ENCODE peak calls at places on chromosome 22, in four cellular contexts. One of them, this sample, is unnamed. For H3K79me2, the result is how much of the 10 kb centered on the place peaks cover.

GRCh38 chr22:23684561-23685031 is 6.2 kb upstream of the RGL4 start:
- DNase-seq in mesendoderm: no peak
- DNase-seq in H1: no peak
- DNase-seq in H9: no peak
- DNase-seq in this sample: no peak

GRCh38 chr22:46574993-46575914 is 37.8 kb upstream of the CELSR1 start:
- DNase-seq in mesendoderm: peak
- DNase-seq in H1: no peak
- DNase-seq in H9: peak
- DNase-seq in this sample: peak

GRCh38 chr22:30382340-30382739 is 4.9 kb downstream of the RNF215 start:
- DNase-seq in mesendoderm: no peak
- DNase-seq in H1: no peak
- DNase-seq in H9: no peak
- DNase-seq in this sample: no peak

GRCh38 chr22:31496735-31497146 is 405 bp downstream of the SFI1 start:
- DNase-seq in mesendoderm: no peak
- DNase-seq in H1: no peak
- DNase-seq in H9: no peak
- DNase-seq in this sample: peak

GRCh38 chr22:29917052-29917902 is 34.3 kb downstream of the MTMR3 start:
- DNase-seq in mesendoderm: no peak
- DNase-seq in H1: no peak
- DNase-seq in H9: no peak
- DNase-seq in this sample: no peak

GRCh38 chr22:27671413-27671721 is 130.2 kb downstream of the MN1 start:
- DNase-seq in mesendoderm: no peak
- DNase-seq in H1: no peak
- DNase-seq in H9: no peak
- DNase-seq in this sample: no peak

GRCh38 chr22:24421428-24421931 is 5.9 kb upstream of the ADORA2A start:
- DNase-seq in mesendoderm: peak
- DNase-seq in H1: peak
- DNase-seq in H9: peak
- DNase-seq in this sample: peak

GRCh38 chr22:17258015-17258827 is 39.0 kb upstream of the ADA2 start:
- DNase-seq in mesendoderm: peak
- DNase-seq in H1: no peak
- DNase-seq in H9: peak
- DNase-seq in this sample: peak

GRCh38 chr22:23094260-23094659 is 23.9 kb downstream of the GNAZ start:
- DNase-seq in mesendoderm: no peak
- DNase-seq in H1: no peak
- DNase-seq in H9: no peak
- DNase-seq in this sample: no peak

GRCh38 chr22:20226077-20226716 is 41.9 kb downstream of the RTN4R start:
- DNase-seq in mesendoderm: no peak
- DNase-seq in H1: no peak
- DNase-seq in H9: no peak
- DNase-seq in this sample: no peak
- H2BK120ac ChIP-seq in mesendoderm: no peak
- H2BK120ac ChIP-seq in H1: no peak
- H2BK120ac ChIP-seq in H9: no peak
- H2BK120ac ChIP-seq in this sample: no peak

GRCh38 chr22:39152511-39153219 is at the start of gene CBX7:
- DNase-seq in mesendoderm: peak
- DNase-seq in H1: no peak
- DNase-seq in H9: peak
- DNase-seq in this sample: peak
- H3K79me2 ChIP-seq in mesendoderm: under half
- H3K79me2 ChIP-seq in H1: under half
- H3K79me2 ChIP-seq in H9: under half
- H3K79me2 ChIP-seq in this sample: under half

GRCh38 chr22:45292675-45293402 is 8.1 kb downstream of the UPK3A start:
- DNase-seq in mesendoderm: no peak
- DNase-seq in H1: no peak
- DNase-seq in H9: no peak
- DNase-seq in this sample: no peak

GRCh38 chr22:45291931-45292290 is 7.2 kb downstream of the UPK3A start:
- DNase-seq in mesendoderm: no peak
- DNase-seq in H1: no peak
- DNase-seq in H9: no peak
- DNase-seq in this sample: no peak

GRCh38 chr22:45294030-45294429 is 9.3 kb downstream of the UPK3A start:
- DNase-seq in mesendoderm: no peak
- DNase-seq in H1: no peak
- DNase-seq in H9: no peak
- DNase-seq in this sample: no peak

GRCh38 chr22:45290410-45290936 is 5.7 kb downstream of the UPK3A start:
- DNase-seq in mesendoderm: peak
- DNase-seq in H1: no peak
- DNase-seq in H9: peak
- DNase-seq in this sample: peak

GRCh38 chr22:45291061-45291930 is 6.5 kb downstream of the UPK3A start:
- DNase-seq in mesendoderm: no peak
- DNase-seq in H1: no peak
- DNase-seq in H9: no peak
- DNase-seq in this sample: no peak
- H2BK120ac ChIP-seq in mesendoderm: no peak
- H2BK120ac ChIP-seq in H1: no peak
- H2BK120ac ChIP-seq in H9: no peak
- H2BK120ac ChIP-seq in this sample: no peak

DNA sequence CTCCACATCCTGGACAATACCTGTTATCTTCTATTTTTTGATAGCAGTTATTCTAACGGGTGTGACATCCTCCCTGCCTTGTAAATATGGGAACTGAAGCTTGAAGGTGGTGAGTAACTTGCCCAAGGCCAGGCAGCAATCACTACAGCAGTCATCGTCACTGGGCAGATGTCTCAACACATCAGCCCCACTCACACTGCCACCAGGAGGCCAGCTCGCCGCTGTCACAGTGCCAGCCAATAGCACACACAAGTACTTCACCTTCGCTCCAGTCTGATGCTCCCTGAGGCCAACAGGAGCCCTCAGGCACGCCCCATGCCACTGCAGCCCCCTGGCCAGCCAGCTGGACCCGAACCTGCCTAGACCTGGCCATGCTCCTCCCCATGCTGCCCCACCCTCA is 4.9 kb upstream of the TTLL1 start:
- DNase-seq in mesendoderm: peak
- DNase-seq in H1: no peak
- DNase-seq in H9: peak
- DNase-seq in this sample: peak
- H3K79me2 ChIP-seq in mesendoderm: under half
- H3K79me2 ChIP-seq in H1: under half
- H3K79me2 ChIP-seq in H9: under half
- H3K79me2 ChIP-seq in this sample: under half